ENCODE peak calls at places on chromosomes 7 and 10, in six cellular contexts. V is transverse colon, N is Peyer's patch, O is DMS 273 treated with DMSO at 0.1 percent for 48 hours, W is HuH-7.5, T is T-helper 9 cell. B is an unnamed sample.

GRCh38 chr7:144834516-144835165 is 1.2 kb downstream of the TPK1 start:
- DNase-seq in V (peak; percentile 36), N (peak; percentile 37), O (no peak), W (peak; percentile 29), T (peak; percentile 17), B (no peak)

GRCh38 chr10:17210361-17210760 is 8.9 kb upstream of the TRDMT1 start:
- DNase-seq in V (no peak), N (no peak), O (no peak), W (no peak), T (no peak), B (no peak)

GRCh38 chr7:28163955-28164354 is 16.6 kb downstream of the JAZF1 start:
- DNase-seq in V (no peak), N (no peak), O (no peak), W (no peak), T (no peak), B (no peak)

GRCh38 chr7:138902156-138902555 is 79.0 kb downstream of the KIAA1549 start:
- DNase-seq in V (no peak), N (no peak), O (no peak), W (no peak), T (no peak), B (no peak)

GRCh38 chr7:142508251-142508650 is 241.0 kb upstream of the PRSS1 start:
- DNase-seq in V (peak; percentile 76), N (no peak), O (no peak), W (peak; percentile 6), T (no peak), B (peak; percentile 47)

GRCh38 chr10:18409599-18410397 is 241.6 kb downstream of the NSUN6 start:
- DNase-seq in V (no peak), N (no peak), O (no peak), W (no peak), T (no peak), B (no peak)

GRCh38 chr7:366171-366916 is 76.4 kb downstream of the FOXL3 start:
- DNase-seq in V (no peak), N (no peak), O (no peak), W (no peak), T (no peak), B (no peak)

GRCh38 chr10:79413196-79413595 is 32.2 kb downstream of the ZCCHC24 start:
- DNase-seq in V (no peak), N (no peak), O (no peak), W (no peak), T (no peak), B (no peak)

GRCh38 chr7:2260820-2261219 is 18.8 kb downstream of the NUDT1 start:
- DNase-seq in V (no peak), N (no peak), O (no peak), W (peak; percentile 85), T (no peak), B (peak; percentile 72)

GRCh38 chr10:2979267-2979660 is 88.1 kb upstream of the PFKP start:
- DNase-seq in V (no peak), N (no peak), O (no peak), W (no peak), T (no peak), B (no peak)

GRCh38 chr7:114630186-114630824 is 215.7 kb downstream of the FOXP2 start:
- DNase-seq in V (no peak), N (no peak), O (no peak), W (no peak), T (no peak), B (no peak)

GRCh38 chr7:143906176-143906575 is 4.2 kb upstream of the TCAF1 start:
- DNase-seq in V (no peak), N (no peak), O (no peak), W (no peak), T (no peak), B (no peak)

GRCh38 chr7:13240349-13240748 is 552.9 kb downstream of the ARL4A start:
- DNase-seq in V (no peak), N (no peak), O (no peak), W (no peak), T (no peak), B (no peak)

GRCh38 chr10:71971311-71971731 is 7.1 kb downstream of the CHST3 start:
- DNase-seq in V (no peak), N (no peak), O (peak; percentile 7), W (no peak), T (no peak), B (peak; percentile 46)

GRCh38 chr7:55081854-55082603 is 63.2 kb downstream of the EGFR start:
- DNase-seq in V (no peak), N (no peak), O (no peak), W (no peak), T (no peak), B (no peak)

GRCh38 chr10:484441-484924 is 205.0 kb downstream of the DIP2C start:
- DNase-seq in V (peak; percentile 35), N (peak; percentile 23), O (no peak), W (no peak), T (no peak), B (no peak)

GRCh38 chr7:44964384-44964830 is 14.4 kb downstream of the MYO1G start:
- DNase-seq in V (no peak), N (no peak), O (no peak), W (peak; percentile 63), T (no peak), B (no peak)

GRCh38 chr7:46003896-46004875 is 83.1 kb upstream of the IGFBP3 start:
- DNase-seq in V (no peak), N (no peak), O (no peak), W (no peak), T (no peak), B (no peak)

GRCh38 chr7:28623105-28623730 is 210.9 kb downstream of the CREB5 start:
- DNase-seq in V (no peak), N (no peak), O (no peak), W (no peak), T (no peak), B (no peak)

GRCh38 chr7:144653449-144653848 is 182.4 kb downstream of the TPK1 start:
- DNase-seq in V (no peak), N (no peak), O (no peak), W (no peak), T (no peak), B (no peak)

GRCh38 chr10:116565533-116565932 is 19.8 kb downstream of the PNLIP start:
- DNase-seq in V (no peak), N (no peak), O (no peak), W (no peak), T (no peak), B (no peak)

GRCh38 chr7:28418311-28418710 is 6.0 kb downstream of the CREB5 start:
- DNase-seq in V (no peak), N (no peak), O (no peak), W (no peak), T (no peak), B (no peak)

GRCh38 chr7:50379539-50379938 is 70.6 kb downstream of the FIGNL1 start:
- DNase-seq in V (no peak), N (no peak), O (no peak), W (no peak), T (no peak), B (no peak)

GRCh38 chr10:7408003-7408493 is 2.8 kb downstream of the SFMBT2 start:
- DNase-seq in V (peak; percentile 48), N (peak; percentile 25), O (no peak), W (no peak), T (peak; percentile 8), B (no peak)

GRCh38 chr10:93760490-93760889 is 2.8 kb downstream of the LGI1 start:
- DNase-seq in V (no peak), N (no peak), O (no peak), W (no peak), T (no peak), B (no peak)

B was measured in NCI-H2171.